ENCODE peak calls at places on chromosome 10, in six cellular contexts. One of them, this sample, is unnamed.

GRCh38 chr10:127916826-127917225 is 9.9 kb downstream of the PTPRE start:
- DNase-seq in MCF 10A: no peak
- DNase-seq in hepatocyte: no peak
- DNase-seq in cardiac septum: no peak
- DNase-seq in ureter: no peak
- DNase-seq in EL: no peak
- DNase-seq in this sample: no peak

GRCh38 chr10:23955456-23955855 is 253.5 kb upstream of the KIAA1217 start:
- DNase-seq in MCF 10A: no peak
- DNase-seq in hepatocyte: no peak
- DNase-seq in cardiac septum: no peak
- DNase-seq in ureter: no peak
- DNase-seq in EL: no peak
- DNase-seq in this sample: no peak

GRCh38 chr10:8365935-8366911 is 311.7 kb downstream of the GATA3 start:
- DNase-seq in MCF 10A: peak
- DNase-seq in hepatocyte: peak
- DNase-seq in cardiac septum: no peak
- DNase-seq in ureter: no peak
- DNase-seq in EL: peak
- DNase-seq in this sample: no peak

GRCh38 chr10:97333351-97333600 is 1.3 kb downstream of the FRAT2 start:
- DNase-seq in MCF 10A: peak
- DNase-seq in hepatocyte: peak
- DNase-seq in cardiac septum: no peak
- DNase-seq in ureter: no peak
- DNase-seq in EL: peak
- DNase-seq in this sample: no peak

GRCh38 chr10:81179805-81180452 is 642.2 kb downstream of the SH2D4B start:
- DNase-seq in MCF 10A: peak
- DNase-seq in hepatocyte: peak
- DNase-seq in cardiac septum: no peak
- DNase-seq in ureter: no peak
- DNase-seq in EL: no peak
- DNase-seq in this sample: no peak

GRCh38 chr10:117499248-117500105 is 43.1 kb upstream of the EMX2 start:
- DNase-seq in MCF 10A: no peak
- DNase-seq in hepatocyte: no peak
- DNase-seq in cardiac septum: peak
- DNase-seq in ureter: no peak
- DNase-seq in EL: peak
- DNase-seq in this sample: no peak

GRCh38 chr10:80460399-80461207 is 6.5 kb downstream of the TSPAN14 start:
- DNase-seq in MCF 10A: peak
- DNase-seq in hepatocyte: peak
- DNase-seq in cardiac septum: no peak
- DNase-seq in ureter: peak
- DNase-seq in EL: peak
- DNase-seq in this sample: no peak

GRCh38 chr10:8581521-8582225 is 527.2 kb downstream of the GATA3 start:
- DNase-seq in MCF 10A: no peak
- DNase-seq in hepatocyte: no peak
- DNase-seq in cardiac septum: no peak
- DNase-seq in ureter: peak
- DNase-seq in EL: no peak
- DNase-seq in this sample: no peak

GRCh38 chr10:36630267-36630666 is 495.1 kb upstream of the ANKRD30A start:
- DNase-seq in MCF 10A: no peak
- DNase-seq in hepatocyte: peak
- DNase-seq in cardiac septum: no peak
- DNase-seq in ureter: no peak
- DNase-seq in EL: no peak
- DNase-seq in this sample: no peak

GRCh38 chr10:14798631-14799030 is 23.9 kb upstream of the FAM107B start:
- DNase-seq in MCF 10A: no peak
- DNase-seq in hepatocyte: no peak
- DNase-seq in cardiac septum: no peak
- DNase-seq in ureter: no peak
- DNase-seq in EL: no peak
- DNase-seq in this sample: no peak

GRCh38 chr10:131315343-131315742 is 3.8 kb upstream of the TCERG1L start:
- DNase-seq in MCF 10A: no peak
- DNase-seq in hepatocyte: peak
- DNase-seq in cardiac septum: no peak
- DNase-seq in ureter: no peak
- DNase-seq in EL: no peak
- DNase-seq in this sample: no peak

GRCh38 chr10:116625845-116626244 is 5.1 kb downstream of the PNLIPRP2 start:
- DNase-seq in MCF 10A: no peak
- DNase-seq in hepatocyte: no peak
- DNase-seq in cardiac septum: no peak
- DNase-seq in ureter: peak
- DNase-seq in EL: no peak
- DNase-seq in this sample: no peak

GRCh38 chr10:12973149-12973718 is 28.3 kb downstream of the CCDC3 start:
- DNase-seq in MCF 10A: no peak
- DNase-seq in hepatocyte: no peak
- DNase-seq in cardiac septum: no peak
- DNase-seq in ureter: no peak
- DNase-seq in EL: no peak
- DNase-seq in this sample: no peak